ENCODE peak calls at places on chromosomes 3 and 15, in five cellular contexts. A is neural progenitor cell; G is CD4-positive, CD25-positive, alpha-beta regulatory T cell; N is iPS DF 6.9; H is suprapubic skin. U is an unnamed sample.

GRCh38 chr3:124346487-124346886 is 354.6 kb upstream of the ROPN1 start:
- DNase-seq in N (no peak), A (no peak), H (no peak), G (no peak), U (no peak)

GRCh38 chr3:9715764-9716437 is 12.3 kb downstream of the CPNE9 start:
- DNase-seq in N (no peak), H (no peak), G (peak; percentile 26), A (peak; percentile 18), U (no peak)

GRCh38 chr15:33913459-33913858 is 54.8 kb upstream of the CHRM5 start:
- DNase-seq in G (no peak), H (no peak), A (no peak), N (no peak), U (no peak)

GRCh38 chr3:105401691-105402149 is 35.0 kb downstream of the ALCAM start:
- DNase-seq in H (no peak), A (no peak), N (no peak), G (no peak), U (no peak)

GRCh38 chr15:85692873-85693272 is 101.9 kb downstream of the KLHL25 start:
- DNase-seq in G (peak; percentile 66), N (no peak), H (no peak), A (no peak), U (peak; percentile 42)

GRCh38 chr3:12266038-12266437 is 22.8 kb upstream of the PPARG start:
- DNase-seq in G (no peak), A (no peak), H (no peak), N (no peak), U (no peak)

GRCh38 chr15:89165677-89166076 is 55.7 kb downstream of the RLBP1 start:
- DNase-seq in N (no peak), G (no peak), H (no peak), A (peak; percentile 22), U (no peak)

GRCh38 chr3:97687734-97688133 is 76.8 kb upstream of the ARL6 start:
- DNase-seq in H (no peak), N (peak; percentile 47), G (no peak), A (no peak), U (no peak)

GRCh38 chr3:11720220-11721113 is 76.8 kb upstream of the VGLL4 start:
- DNase-seq in H (peak; percentile 84), A (peak; percentile 77), N (no peak), G (peak; percentile 67), U (peak; percentile 65)

GRCh38 chr15:44066211-44066827 is 128.8 kb downstream of the FRMD5 start:
- DNase-seq in A (peak; percentile 88), H (no peak), N (peak; percentile 54), G (peak; percentile 77), U (peak; percentile 38)

GRCh38 chr15:37995461-37996347 is 61.3 kb downstream of the TMCO5A start:
- DNase-seq in G (peak; percentile 33), A (peak; percentile 80), H (no peak), N (no peak), U (no peak)

GRCh38 chr15:99197861-99198260 is 51.5 kb downstream of the TTC23 start:
- DNase-seq in G (no peak), A (no peak), H (no peak), N (no peak), U (no peak)

GRCh38 chr3:17581421-17582080 is 160.9 kb downstream of the TBC1D5 start:
- DNase-seq in A (no peak), G (no peak), N (no peak), H (no peak), U (no peak)

GRCh38 chr15:60179786-60180391 is 175.8 kb downstream of the FOXB1 start:
- DNase-seq in H (no peak), A (peak; percentile 62), N (peak; percentile 27), G (peak; percentile 62), U (peak; percentile 45)

GRCh38 chr15:92580521-92580920 is 75.1 kb downstream of the FAM174B start:
- DNase-seq in A (no peak), G (no peak), N (no peak), H (peak; percentile 67), U (no peak)

GRCh38 chr15:88120021-88120420 is 136.5 kb downstream of the NTRK3 start:
- DNase-seq in G (no peak), N (no peak), A (no peak), H (no peak), U (no peak)

GRCh38 chr15:35260961-35261360 is 175.9 kb upstream of the NANOGP8 start:
- DNase-seq in H (no peak), A (no peak), G (no peak), N (no peak), U (no peak)

GRCh38 chr15:53861792-53862191 is 102.3 kb upstream of the WDR72 start:
- DNase-seq in H (no peak), A (no peak), N (no peak), G (no peak), U (no peak)

GRCh38 chr3:51375136-51375535 is 10.0 kb upstream of the MANF start:
- DNase-seq in N (no peak), G (no peak), H (no peak), A (no peak), U (no peak)

GRCh38 chr15:26628879-26629529 is 143.9 kb downstream of the GABRB3 start:
- DNase-seq in A (peak; percentile 50), H (no peak), N (no peak), G (peak; percentile 32), U (no peak)

GRCh38 chr15:70892002-70892911 is at the start of the genes LRRC49 and THAP10:
- DNase-seq in G (peak; percentile 52), N (peak; percentile 85), H (peak; percentile 91), A (peak; percentile 94), U (peak; percentile 40)

GRCh38 chr3:22263042-22263441 is 512.0 kb upstream of the ZNF385D start:
- DNase-seq in G (no peak), H (no peak), N (no peak), A (no peak), U (no peak)

GRCh38 chr15:28892789-28893610 is 7.2 kb downstream of the APBA2 start:
- DNase-seq in A (no peak), N (no peak), G (no peak), H (no peak), U (no peak)

GRCh38 chr15:62291262-62291661 is 126.2 kb upstream of the C2CD4B start:
- DNase-seq in N (no peak), A (no peak), G (no peak), H (no peak), U (no peak)

GRCh38 chr15:99303881-99304280 is 52.6 kb downstream of the LRRC28 start:
- DNase-seq in G (no peak), A (no peak), H (no peak), N (no peak), U (no peak)

GRCh38 chr3:58013973-58014649 is 5.9 kb downstream of the FLNB start:
- DNase-seq in H (peak; percentile 88), A (no peak), N (no peak), G (no peak), U (no peak)

GRCh38 chr3:100001514-100002270 is 112.6 kb downstream of the FILIP1L start:
- DNase-seq in H (no peak), A (no peak), G (no peak), N (no peak), U (no peak)

GRCh38 chr3:139227165-139227564 is 116.7 kb upstream of the MRPS22 start:
- DNase-seq in A (no peak), G (no peak), H (no peak), N (no peak), U (no peak)

GRCh38 chr3:16071246-16071645 is 103.2 kb upstream of the GALNT15 start:
- DNase-seq in G (no peak), A (no peak), H (no peak), N (no peak), U (no peak)

GRCh38 chr15:95825198-95825597 is 505.3 kb upstream of the NR2F2 start:
- DNase-seq in G (no peak), N (no peak), A (no peak), H (no peak), U (no peak)

GRCh38 chr3:16304065-16305010 is 39.3 kb downstream of the OXNAD1 start:
- DNase-seq in H (no peak), G (peak; percentile 48), A (no peak), N (no peak), U (no peak)

GRCh38 chr3:88957751-88958452 is 149.5 kb upstream of the EPHA3 start:
- DNase-seq in H (no peak), N (no peak), A (no peak), G (no peak), U (no peak)
- H3K27ac ChIP-seq in H (no peak overlapping the region), N (no peak overlapping the region), A (no peak overlapping the region), G (no peak overlapping the region), U (no peak overlapping the region)

GRCh38 chr3:118666-119065 is 77.9 kb upstream of the CHL1 start:
- DNase-seq in G (no peak), H (no peak), N (no peak), A (no peak), U (no peak)
- H3K9me3 ChIP-seq in G (no peaks in the 10 kb centered on the region), H (no peaks in the 10 kb centered on the region), N (peaks cover 2% of the 10 kb centered on the region), A (no peaks in the 10 kb centered on the region), U (no peaks in the 10 kb centered on the region)

GRCh38 chr15:78976691-78977090 is 31.8 kb upstream of the CTSH start:
- DNase-seq in G (no peak), N (no peak), H (no peak), A (no peak), U (no peak)

GRCh38 chr15:78977091-78977571 is 32.3 kb upstream of the CTSH start:
- DNase-seq in H (no peak), A (no peak), G (peak; percentile 34), N (no peak), U (no peak)

GRCh38 chr15:78978601-78979179 is 33.8 kb upstream of the CTSH start:
- DNase-seq in H (no peak), N (no peak), G (no peak), A (no peak), U (no peak)

GRCh38 chr15:78979456-78980320 is 34.8 kb upstream of the CTSH start:
- DNase-seq in G (peak; percentile 64), A (peak; percentile 80), N (peak; percentile 90), H (no peak), U (peak; percentile 37)

GRCh38 chr15:78977591-78978347 is 32.9 kb upstream of the CTSH start:
- DNase-seq in A (no peak), G (no peak), N (no peak), H (no peak), U (no peak)
- H3K4me3 ChIP-seq in A (no peak overlapping the region), G (no peak overlapping the region), N (no peak overlapping the region), H (no peak overlapping the region), U (no peak overlapping the region)

GRCh38 chr3:4856136-4856535 is 123.1 kb upstream of the BHLHE40 start:
- DNase-seq in G (no peak), N (no peak), H (no peak), A (no peak), U (no peak)

GRCh38 chr3:4855676-4856075 is 123.6 kb upstream of the BHLHE40 start:
- DNase-seq in A (no peak), N (no peak), H (no peak), G (no peak), U (no peak)

GRCh38 chr3:4852780-4853748 is 126.2 kb upstream of the BHLHE40 start:
- DNase-seq in H (no peak), G (no peak), A (no peak), N (no peak), U (no peak)

GRCh38 chr3:4856564-4856963 is 122.7 kb upstream of the BHLHE40 start:
- DNase-seq in H (no peak), A (no peak), G (no peak), N (no peak), U (no peak)

DNA sequence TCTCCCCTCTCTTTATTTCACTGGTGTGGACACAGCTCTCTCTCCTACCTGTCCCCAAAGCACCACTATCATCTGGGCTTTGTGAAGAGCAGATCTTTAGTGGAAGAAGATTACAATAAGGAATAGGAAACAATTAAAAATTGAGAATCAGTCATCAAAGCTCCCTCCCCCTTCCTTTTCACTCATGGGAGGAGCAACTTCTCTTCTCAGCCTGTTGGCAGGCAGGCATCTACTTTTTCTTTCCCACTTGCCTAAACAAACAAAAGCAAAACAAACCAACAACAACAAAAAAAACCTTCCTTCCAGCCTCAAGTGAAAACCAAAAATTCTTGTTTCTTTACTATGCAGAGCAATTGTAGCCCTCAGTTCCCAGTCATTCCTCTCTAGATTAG is 125.5 kb upstream of the BHLHE40 start:
- DNase-seq in G (no peak), A (no peak), H (no peak), N (no peak), U (no peak)
- H3K27ac ChIP-seq in G (no peak overlapping the region), A (no peak overlapping the region), H (no peak overlapping the region), N (no peak overlapping the region), U (peak overlapping the region; percentile 12)